ENCODE peak calls at places on chromosomes 12 and 14, in seven cellular contexts. R is dorsolateral prefrontal cortex; W is stimulated activated naive CD4-positive, alpha-beta T cell; E is HuH-7; X is non-pigmented ciliary epithelial cell; K is NB4; N is putamen. L is an unnamed sample.

GRCh38 chr14:102396531-102396930 is 33.8 kb downstream of the TECPR2 start:
- DNase-seq in X (no peak), W (no peak), E (no peak), N (no peak), R (no peak), K (no peak), L (no peak)

GRCh38 chr14:77804592-77804991 is 4.7 kb downstream of the ADCK1 start:
- DNase-seq in E (peak), W (no peak), K (peak), N (no peak), R (no peak), X (no peak), L (no peak)

GRCh38 chr12:44287545-44287944 is 451.7 kb downstream of the TMEM117 start:
- DNase-seq in E (no peak), X (peak), K (no peak), N (no peak), W (no peak), R (no peak), L (no peak)

GRCh38 chr14:69784942-69785341 is 12.1 kb downstream of the SLC10A1 start:
- DNase-seq in N (no peak), K (no peak), W (no peak), R (no peak), E (no peak), X (no peak), L (no peak)

GRCh38 chr14:28609228-28609828 is 157.3 kb upstream of the FOXG1 start:
- DNase-seq in R (peak), W (no peak), K (peak), X (peak), E (peak), N (peak), L (no peak)

GRCh38 chr12:46266869-46267617 is 1.8 kb downstream of the SLC38A1 start:
- DNase-seq in E (no peak), R (peak), K (peak), W (peak), N (peak), X (no peak), L (peak)

GRCh38 chr12:52946797-52947547 is 1.9 kb upstream of the KRT18 start:
- DNase-seq in N (no peak), E (no peak), X (no peak), W (no peak), R (no peak), K (no peak), L (no peak)

GRCh38 chr12:59733200-59733599 is 137.4 kb downstream of the SLC16A7 start:
- DNase-seq in N (no peak), W (no peak), E (no peak), X (no peak), K (no peak), R (no peak), L (peak)

GRCh38 chr14:74627071-74627470 is 15.0 kb upstream of the LTBP2 start:
- DNase-seq in K (peak), R (no peak), X (no peak), E (no peak), N (no peak), W (no peak), L (no peak)